ENCODE peak calls at places on chromosomes 1 and 21, in seven cellular contexts. H is HL-60, L is fibroblast of lung, Z is thoracic aorta, D is epithelial cell of esophagus, F is HCT116, S is heart right ventricle. O is an unnamed sample.

GRCh38 chr1:202938287-202938925 is 11.4 kb upstream of the KLHL12 start:
- DNase-seq in H (no peak), L (no peak), Z (no peak), D (peak), F (no peak), S (no peak), O (no peak)

GRCh38 chr1:50832167-50832566 is 127.9 kb downstream of the FAF1 start:
- DNase-seq in H (no peak), L (no peak), Z (no peak), D (no peak), F (no peak), S (no peak), O (no peak)

GRCh38 chr1:172647110-172647564 is 11.8 kb upstream of the FASLG start:
- DNase-seq in H (no peak), L (peak), Z (no peak), D (no peak), F (no peak), S (no peak), O (no peak)

GRCh38 chr1:27931184-27931583 is 3.6 kb upstream of the SMPDL3B start:
- DNase-seq in H (peak), L (no peak), Z (no peak), D (no peak), F (no peak), S (no peak), O (no peak)

GRCh38 chr1:145849356-145850165 is 4.1 kb downstream of the NUDT17 start:
- DNase-seq in H (no peak), L (peak), Z (no peak), D (peak), F (no peak), S (no peak), O (no peak)

GRCh38 chr1:66752000-66752592 is at the start of gene DYNLT5:
- DNase-seq in H (peak), L (peak), Z (peak), D (peak), F (no peak), S (peak), O (no peak)

GRCh38 chr1:23553896-23554480 is 5.3 kb downstream of the ID3 start:
- DNase-seq in H (no peak), L (no peak), Z (no peak), D (no peak), F (no peak), S (no peak), O (peak)

GRCh38 chr1:227140376-227140775 is 177.9 kb downstream of the CDC42BPA start:
- DNase-seq in H (no peak), L (peak), Z (no peak), D (no peak), F (no peak), S (no peak), O (no peak)

GRCh38 chr1:178407662-178408061 is 89.1 kb downstream of the CLEC20A start:
- DNase-seq in H (no peak), L (no peak), Z (no peak), D (no peak), F (no peak), S (no peak), O (no peak)

GRCh38 chr1:23624440-23624839 is 65.1 kb upstream of the ID3 start:
- DNase-seq in H (no peak), L (no peak), Z (no peak), D (no peak), F (no peak), S (no peak), O (no peak)

GRCh38 chr1:41622859-41623732 is 138.6 kb upstream of the EDN2 start:
- DNase-seq in H (no peak), L (peak), Z (no peak), D (no peak), F (no peak), S (no peak), O (no peak)

GRCh38 chr1:39293375-39294070 is 89.0 kb downstream of the MACF1 start:
- DNase-seq in H (no peak), L (peak), Z (no peak), D (peak), F (no peak), S (no peak), O (no peak)

GRCh38 chr1:241503444-241503843 is 16.1 kb downstream of the FH start:
- DNase-seq in H (no peak), L (no peak), Z (no peak), D (no peak), F (no peak), S (no peak), O (no peak)

GRCh38 chr1:185017338-185017737 is 28.0 kb upstream of the RNF2 start:
- DNase-seq in H (peak), L (peak), Z (no peak), D (peak), F (peak), S (no peak), O (no peak)

GRCh38 chr1:212035123-212035834 is at the start of the genes DTL and INTS7:
- DNase-seq in H (peak), L (peak), Z (peak), D (peak), F (peak), S (peak), O (peak)

GRCh38 chr1:206725053-206725963 is 40.6 kb downstream of the MAPKAPK2 start:
- DNase-seq in H (peak), L (peak), Z (no peak), D (peak), F (peak), S (no peak), O (peak)

GRCh38 chr1:184919892-184920291 is 54.4 kb downstream of the NIBAN1 start:
- DNase-seq in H (peak), L (no peak), Z (no peak), D (no peak), F (no peak), S (no peak), O (no peak)

GRCh38 chr1:204563324-204563723 is 47.1 kb downstream of the MDM4 start:
- DNase-seq in H (no peak), L (no peak), Z (no peak), D (no peak), F (no peak), S (no peak), O (no peak)

GRCh38 chr1:197146108-197147095 is at the start of gene ASPM:
- DNase-seq in H (peak), L (peak), Z (peak), D (peak), F (peak), S (peak), O (peak)

GRCh38 chr1:212847549-212847948 is at the start of gene SPATA45:
- DNase-seq in H (no peak), L (no peak), Z (no peak), D (no peak), F (no peak), S (no peak), O (no peak)

GRCh38 chr1:39908534-39908933 is 6.8 kb upstream of the MYCL start:
- DNase-seq in H (no peak), L (no peak), Z (no peak), D (no peak), F (no peak), S (no peak), O (no peak)

GRCh38 chr1:92701147-92701546 is 83.8 kb downstream of the EVI5 start:
- DNase-seq in H (no peak), L (peak), Z (no peak), D (peak), F (no peak), S (no peak), O (no peak)

GRCh38 chr1:172350781-172351180 is 69.7 kb upstream of the C1orf105 start:
- DNase-seq in H (no peak), L (no peak), Z (no peak), D (no peak), F (no peak), S (no peak), O (no peak)

GRCh38 chr1:65429806-65430205 is 9.3 kb downstream of the LEPR start:
- DNase-seq in H (no peak), L (peak), Z (no peak), D (peak), F (no peak), S (no peak), O (no peak)

GRCh38 chr1:152495066-152495675 is 15.4 kb upstream of the LCE5A start:
- DNase-seq in H (peak), L (no peak), Z (no peak), D (peak), F (no peak), S (no peak), O (no peak)

GRCh38 chr1:94884101-94884875 is 42.6 kb downstream of the CNN3 start:
- DNase-seq in H (no peak), L (peak), Z (no peak), D (peak), F (no peak), S (no peak), O (no peak)
- H3K4me3 ChIP-seq in H (no peak), L (no peak), Z (peak), D (no peak), F (no peak), S (no peak), O (no peak)

GRCh38 chr1:9500756-9501754 is 38.2 kb upstream of the SLC25A33 start:
- DNase-seq in H (no peak), L (no peak), Z (no peak), D (no peak), F (no peak), S (no peak), O (no peak)

GRCh38 chr1:9493326-9493725 is 45.9 kb upstream of the SLC25A33 start:
- DNase-seq in H (no peak), L (no peak), Z (no peak), D (no peak), F (no peak), S (no peak), O (no peak)

GRCh38 chr1:9490605-9491339 is 48.5 kb upstream of the SLC25A33 start:
- DNase-seq in H (peak), L (peak), Z (peak), D (peak), F (peak), S (peak), O (peak)

GRCh38 chr1:9495854-9496374 is 43.4 kb upstream of the SLC25A33 start:
- DNase-seq in H (no peak), L (no peak), Z (no peak), D (no peak), F (no peak), S (no peak), O (no peak)

GRCh38 chr1:9494936-9495758 is 44.1 kb upstream of the SLC25A33 start:
- DNase-seq in H (peak), L (peak), Z (no peak), D (peak), F (peak), S (peak), O (peak)
- H3K4me3 ChIP-seq in H (peak), L (peak), Z (peak), D (no peak), F (peak), S (peak), O (peak)

DNA sequence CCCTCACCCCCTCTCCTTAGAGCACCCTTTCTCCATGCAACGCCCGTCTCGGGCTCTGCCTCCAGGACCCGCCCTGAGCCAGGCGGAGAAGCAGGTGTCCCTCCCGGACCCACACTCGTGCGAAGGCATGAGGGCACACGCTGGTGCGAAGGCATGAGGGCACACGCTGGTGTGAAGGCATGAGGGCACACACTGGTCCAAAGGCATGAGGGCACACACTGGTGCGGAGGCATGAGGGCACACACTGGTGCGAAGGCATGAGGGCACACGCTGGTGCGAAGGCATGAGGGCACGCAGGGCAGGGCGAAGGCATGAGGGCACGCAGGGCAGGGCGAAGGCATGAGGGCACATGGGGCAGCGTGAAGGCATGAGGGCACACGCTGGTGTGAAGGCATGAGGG is 5.8 kb upstream of the TMEM52 start:
- DNase-seq in H (no peak), L (no peak), Z (no peak), D (no peak), F (no peak), S (no peak), O (no peak)
- H3K4me3 ChIP-seq in H (no peak), L (no peak), Z (no peak), D (no peak), F (no peak), S (no peak), O (no peak)

DNA sequence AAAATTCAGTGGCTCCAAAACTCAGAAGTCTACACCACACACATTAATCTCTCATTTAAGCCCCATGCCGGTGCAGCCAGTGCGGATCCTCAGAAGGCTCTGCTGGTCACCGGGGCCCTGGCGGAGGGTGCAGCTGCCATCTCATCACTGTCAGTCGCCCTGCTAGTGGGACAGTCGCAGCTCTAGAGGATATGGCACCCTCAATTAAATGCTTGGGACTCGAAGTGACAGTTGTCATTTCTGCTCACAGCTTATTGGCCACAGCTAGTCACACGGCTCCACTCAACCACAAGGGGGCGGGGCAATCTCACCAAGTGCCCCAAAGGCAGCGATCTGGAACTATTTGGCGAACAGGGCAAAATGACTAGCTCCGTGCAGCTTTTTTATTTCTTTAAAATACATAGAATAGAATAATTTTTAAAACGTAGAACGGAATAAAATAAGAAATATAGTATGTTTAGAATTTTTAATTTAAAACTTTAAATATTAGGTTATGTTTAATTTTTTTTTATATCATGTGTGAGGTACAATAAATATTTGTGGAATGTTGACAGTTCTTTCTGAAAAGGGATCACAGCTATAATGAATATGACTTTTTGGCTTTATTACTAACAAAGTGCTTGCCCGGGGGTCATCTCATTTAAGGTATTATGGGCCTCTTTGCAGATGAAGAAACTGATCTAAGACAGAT is 8.0 kb upstream of the MAN1C1 start:
- DNase-seq in H (peak), L (peak), Z (peak), D (peak), F (peak), S (peak), O (peak)
- H3K4me3 ChIP-seq in H (peak), L (peak), Z (peak), D (no peak), F (peak), S (peak), O (peak)

GRCh38 chr1:17632541-17633193 is 93.2 kb downstream of the ARHGEF10L start:
- DNase-seq in H (no peak), L (peak), Z (no peak), D (peak), F (no peak), S (no peak), O (no peak)

GRCh38 chr1:17629460-17629859 is 90.0 kb downstream of the ARHGEF10L start:
- DNase-seq in H (no peak), L (no peak), Z (no peak), D (no peak), F (no peak), S (no peak), O (no peak)

GRCh38 chr1:17632106-17632505 is 92.6 kb downstream of the ARHGEF10L start:
- DNase-seq in H (no peak), L (no peak), Z (no peak), D (no peak), F (no peak), S (no peak), O (no peak)

GRCh38 chr1:17631410-17631809 is 91.9 kb downstream of the ARHGEF10L start:
- DNase-seq in H (no peak), L (no peak), Z (no peak), D (no peak), F (no peak), S (no peak), O (no peak)

GRCh38 chr1:17630048-17630830 is 90.7 kb downstream of the ARHGEF10L start:
- DNase-seq in H (peak), L (no peak), Z (peak), D (peak), F (no peak), S (peak), O (peak)
- H3K4me3 ChIP-seq in H (peak), L (no peak), Z (peak), D (no peak), F (no peak), S (no peak), O (peak)

GRCh38 chr21:36249576-36250422 is 70.2 kb upstream of the MORC3 start:
- DNase-seq in H (no peak), L (no peak), Z (no peak), D (no peak), F (no peak), S (no peak), O (no peak)
- H3K4me3 ChIP-seq in H (no peak), L (no peak), Z (no peak), D (no peak), F (no peak), S (no peak), O (no peak)

DNA sequence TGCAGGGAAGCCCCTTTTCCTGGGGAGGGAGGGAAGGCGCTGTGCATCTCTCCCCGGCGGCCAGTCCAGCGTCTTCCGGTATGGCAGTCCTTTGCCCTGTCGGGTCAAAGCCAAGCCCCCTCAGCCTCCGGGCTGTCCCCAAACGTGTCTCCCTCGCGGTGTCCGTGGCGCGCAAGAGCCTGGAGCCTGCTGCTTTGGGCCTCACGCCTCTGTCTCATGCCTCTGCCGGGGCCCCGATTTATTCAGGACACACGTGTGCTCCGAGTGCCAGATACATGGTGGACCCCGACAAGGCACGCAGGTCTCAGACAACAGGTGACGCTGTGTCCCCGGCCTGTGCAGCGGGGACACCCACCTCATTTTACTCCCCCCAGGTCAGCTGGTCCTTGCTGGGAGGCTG is 176.7 kb downstream of the CAMTA1 start:
- DNase-seq in H (no peak), L (no peak), Z (no peak), D (no peak), F (no peak), S (no peak), O (no peak)
- H3K4me3 ChIP-seq in H (no peak), L (no peak), Z (no peak), D (no peak), F (no peak), S (peak), O (no peak)

DNA sequence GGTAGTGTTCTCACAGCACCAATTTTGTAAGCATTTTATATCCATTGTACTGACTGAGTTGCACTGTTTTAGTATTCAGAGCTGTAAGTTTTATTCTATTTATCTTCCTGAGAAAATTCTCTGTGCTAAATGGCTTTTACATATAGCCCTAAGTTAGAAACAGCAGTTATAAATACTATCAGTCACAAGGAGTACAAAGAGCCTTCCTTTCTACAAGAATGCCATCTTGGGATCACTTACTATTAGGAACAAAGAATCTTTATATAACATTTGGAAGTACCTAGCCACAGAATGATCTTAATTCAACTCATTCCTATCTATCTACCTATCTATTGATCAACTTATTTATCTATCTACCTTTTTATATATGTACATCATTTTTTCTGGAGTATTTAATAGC is 423.9 kb upstream of the RGS18 start:
- DNase-seq in H (no peak), L (no peak), Z (no peak), D (no peak), F (no peak), S (no peak), O (no peak)
- H3K4me3 ChIP-seq in H (no peak), L (no peak), Z (no peak), D (no peak), F (no peak), S (no peak), O (no peak)

O was measured in ascending aorta.